ENCODE peak calls at places on chromosomes 2 and 18, in five cellular contexts. J is AG10803, M is left ventricle myocardium inferior, I is GM12865, N is lower leg skin. G is an unnamed sample.

GRCh38 chr18:12059334-12060181 is 34.1 kb upstream of the ANKRD62 start:
- DNase-seq in J (no peak), M (no peak), I (no peak), N (no peak), G (peak)

GRCh38 chr18:36536426-36536825 is 238.9 kb downstream of the FHOD3 start:
- DNase-seq in J (no peak), M (no peak), I (no peak), N (peak), G (no peak)

GRCh38 chr2:74845217-74845751 is 11.4 kb downstream of the HK2 start:
- DNase-seq in J (peak), M (peak), I (no peak), N (peak), G (peak)

GRCh38 chr2:85012855-85013254 is 41.9 kb downstream of the KCMF1 start:
- DNase-seq in J (no peak), M (no peak), I (no peak), N (no peak), G (no peak)

GRCh38 chr2:171830039-171830438 is 64.0 kb downstream of the SLC25A12 start:
- DNase-seq in J (no peak), M (no peak), I (no peak), N (no peak), G (no peak)

GRCh38 chr18:59918320-59918755 is 18.5 kb downstream of the PMAIP1 start:
- DNase-seq in J (peak), M (peak), I (peak), N (no peak), G (no peak)

GRCh38 chr2:234251326-234252271 is 201.1 kb downstream of the SPP2 start:
- DNase-seq in J (peak), M (no peak), I (no peak), N (no peak), G (peak)

GRCh38 chr2:9234680-9235387 is 28.2 kb downstream of the ASAP2 start:
- DNase-seq in J (peak), M (no peak), I (no peak), N (peak), G (peak)

GRCh38 chr2:11417946-11418585 is 47.9 kb downstream of the E2F6 start:
- DNase-seq in J (no peak), M (no peak), I (peak), N (no peak), G (no peak)
- TF ChIP-seq CTCF in J (peak), M (peak), I (peak), N (no peak), G (peak)

DNA sequence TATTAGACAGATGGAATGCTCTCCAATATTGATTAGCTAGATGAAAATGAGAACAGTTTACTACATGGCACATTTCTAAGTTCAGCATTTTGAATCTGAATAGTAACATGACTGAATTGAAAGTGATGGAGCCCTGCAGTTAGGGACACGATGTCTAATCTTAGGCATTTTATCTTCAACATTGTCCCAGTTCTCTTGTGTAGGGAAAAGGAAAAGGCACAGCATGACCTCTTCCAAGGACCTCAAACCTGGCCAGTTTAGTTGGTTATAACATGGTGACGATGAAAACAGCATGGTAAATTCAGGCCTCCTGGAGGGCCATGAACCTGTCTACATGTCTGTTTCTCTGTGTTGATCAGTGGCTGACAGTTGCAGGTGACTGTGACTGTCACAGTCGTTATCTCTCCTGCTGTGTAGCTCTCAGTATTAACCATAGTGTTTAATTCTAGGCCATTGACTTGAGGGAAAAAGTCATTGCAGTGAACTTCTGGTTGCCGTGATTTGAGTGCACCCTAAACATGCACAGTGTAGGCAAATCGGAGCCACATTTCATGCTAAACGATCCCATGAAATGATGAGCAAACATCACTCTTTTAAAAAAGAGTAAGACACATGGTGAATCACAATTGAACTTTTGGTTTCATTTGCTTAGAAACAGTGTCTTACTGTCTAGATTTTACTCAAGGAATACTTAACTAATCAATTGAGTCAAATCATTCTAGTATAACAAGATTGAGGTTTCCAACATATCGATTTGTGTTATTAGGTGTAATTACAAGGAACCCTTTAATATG is 129.7 kb downstream of the PHLPP1 start:
- DNase-seq in J (no peak), M (no peak), I (peak), N (no peak), G (no peak)
- H3K4me3 ChIP-seq in J (no peak), M (no peak), I (peak), N (no peak), G (no peak)

GRCh38 chr2:70399046-70399445 is 97.2 kb upstream of the FAM136A start:
- DNase-seq in J (no peak), M (no peak), I (no peak), N (no peak), G (no peak)

GRCh38 chr2:70400539-70400938 is 98.7 kb upstream of the FAM136A start:
- DNase-seq in J (no peak), M (no peak), I (no peak), N (no peak), G (no peak)

DNA sequence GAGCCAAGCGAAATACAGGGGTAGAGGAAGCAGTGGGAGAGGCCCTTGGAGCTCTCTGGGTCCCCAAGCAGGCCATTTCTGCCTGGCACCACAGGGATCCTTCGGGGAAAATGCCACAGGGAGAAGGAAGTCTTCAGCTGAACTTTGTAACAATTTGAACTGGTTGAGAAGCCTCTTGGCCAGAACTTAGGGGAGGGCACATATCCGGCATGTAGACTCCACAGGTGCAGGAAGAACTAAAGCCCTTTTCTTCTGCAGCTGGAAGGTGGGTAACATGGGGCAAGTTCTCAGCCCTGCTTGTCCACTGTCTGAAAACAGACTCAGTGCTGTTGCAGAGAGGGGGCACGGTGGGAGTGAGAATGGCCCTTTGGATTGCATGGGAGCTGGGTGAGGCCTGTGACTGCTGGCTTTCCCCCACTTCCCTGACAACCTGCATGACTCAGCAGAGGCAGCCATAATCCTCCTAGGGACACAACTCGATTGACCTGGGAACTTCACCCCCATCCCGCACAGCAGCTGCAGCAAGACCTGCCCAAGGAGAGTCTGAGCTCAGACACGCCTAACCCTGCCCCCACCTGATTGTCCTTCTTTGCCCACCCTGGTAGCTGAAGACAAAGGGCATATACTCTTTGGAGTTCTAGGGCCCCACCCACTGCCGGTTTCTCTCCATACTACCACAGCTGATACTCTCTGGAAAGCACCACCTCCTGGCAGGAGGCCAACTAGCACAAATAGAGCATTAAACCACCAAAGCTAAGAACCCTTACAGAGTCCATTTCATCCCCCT is 101.6 kb upstream of the FAM136A start:
- DNase-seq in J (no peak), M (no peak), I (peak), N (no peak), G (no peak)
- TF ChIP-seq CTCF in J (no peak), M (no peak), I (no peak), N (no peak), G (no peak)

DNA sequence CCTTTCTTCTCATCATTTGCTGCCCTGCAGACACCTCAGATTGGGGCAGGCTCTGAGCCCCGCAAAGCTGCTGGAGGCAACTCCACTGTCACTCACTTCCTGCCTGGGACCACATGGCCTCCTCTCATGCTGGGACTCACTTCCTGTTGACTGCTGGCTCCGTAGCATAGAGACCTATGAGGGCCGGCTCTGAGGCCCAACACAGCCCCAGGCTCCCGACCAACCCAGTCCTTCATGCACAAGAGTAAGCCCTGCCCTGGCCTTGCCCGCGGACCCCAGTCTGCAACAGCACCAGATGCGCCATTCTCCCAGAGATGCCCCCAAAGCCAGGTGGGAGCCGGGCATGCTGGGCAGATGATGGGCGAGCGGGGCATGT is 55.7 kb downstream of the DNMT3A start:
- DNase-seq in J (no peak), M (no peak), I (peak), N (no peak), G (peak)
- H3K4me3 ChIP-seq in J (no peak), M (no peak), I (no peak), N (no peak), G (no peak)

G was measured in choroid plexus epithelial cell.